ENCODE peak calls at places on chromosomes 3 and 15, in ten cellular contexts. X, D, U, R, M, S, F, K, V and I are unnamed samples.

GRCh38 chr3:191499307-191500125 is 38.6 kb downstream of the PYDC2 start:
- DNase-seq in U (peak; percentile 40), R (no peak), F (peak; percentile 41), M (no peak), S (peak; percentile 51), D (no peak), K (no peak), X (peak; percentile 73), V (peak; percentile 62), I (no peak)

GRCh38 chr3:184443364-184443763 is 63.5 kb downstream of the CHRD start:
- DNase-seq in K (no peak), R (no peak), X (no peak), M (no peak), V (no peak), F (no peak), S (peak; percentile 65), U (no peak), D (no peak), I (no peak)

GRCh38 chr3:195153121-195153520 is 117.8 kb downstream of the XXYLT1 start:
- DNase-seq in U (peak; percentile 50), D (no peak), F (no peak), R (no peak), V (no peak), K (no peak), X (no peak), M (no peak), S (no peak), I (no peak)

GRCh38 chr3:106628407-106628806 is 748.8 kb upstream of the CCDC54 start:
- DNase-seq in F (peak; percentile 41), S (no peak), X (no peak), U (no peak), R (no peak), D (no peak), V (no peak), M (no peak), K (no peak), I (no peak)

GRCh38 chr15:92749172-92749571 is 93.6 kb upstream of the FAM174B start:
- DNase-seq in D (no peak), X (no peak), S (no peak), K (no peak), M (no peak), U (no peak), F (no peak), R (no peak), V (no peak), I (no peak)

GRCh38 chr3:64141476-64141875 is 83.8 kb downstream of the PRICKLE2 start:
- DNase-seq in V (no peak), S (no peak), M (no peak), R (no peak), X (no peak), F (peak; percentile 44), D (no peak), U (no peak), K (no peak), I (no peak)

GRCh38 chr3:2392981-2393380 is 294.3 kb downstream of the CNTN4 start:
- DNase-seq in M (no peak), X (no peak), D (no peak), K (no peak), F (no peak), S (no peak), R (no peak), V (no peak), U (no peak), I (no peak)

GRCh38 chr3:8702560-8702959 is 31.0 kb upstream of the CAV3 start:
- DNase-seq in V (no peak), U (peak; percentile 32), D (no peak), F (no peak), K (no peak), R (no peak), M (no peak), S (no peak), X (no peak), I (peak; percentile 4)

GRCh38 chr3:32106929-32107362 is 526 bp downstream of the GPD1L start:
- DNase-seq in F (no peak), S (peak; percentile 52), M (no peak), V (peak; percentile 78), U (no peak), K (no peak), D (no peak), X (peak; percentile 79), R (no peak), I (no peak)

GRCh38 chr3:119723022-119723421 is 20.2 kb downstream of the CFAP91 start:
- DNase-seq in F (no peak), V (no peak), D (no peak), U (no peak), X (no peak), K (no peak), M (no peak), R (no peak), S (no peak), I (no peak)

GRCh38 chr3:94004301-94004910 is 24.0 kb downstream of the STX19 start:
- DNase-seq in S (no peak), M (peak; percentile 46), U (no peak), F (peak; percentile 72), K (no peak), X (no peak), R (peak; percentile 37), V (no peak), D (peak; percentile 38), I (peak; percentile 47)

GRCh38 chr3:113287111-113287817 is 75.9 kb downstream of the BOC start:
- DNase-seq in K (no peak), F (peak; percentile 76), R (peak; percentile 71), S (no peak), M (peak; percentile 19), U (no peak), D (peak; percentile 56), X (no peak), V (no peak), I (no peak)

GRCh38 chr3:172034786-172035685 is 4.3 kb upstream of the FNDC3B start:
- DNase-seq in V (peak; percentile 38), K (no peak), S (no peak), X (no peak), R (no peak), M (no peak), D (no peak), U (no peak), F (no peak), I (peak; percentile 31)

GRCh38 chr3:64674591-64675076 is 13.2 kb downstream of the ADAMTS9 start:
- DNase-seq in V (no peak), R (no peak), D (no peak), X (no peak), K (no peak), M (no peak), U (no peak), F (peak; percentile 70), S (no peak), I (no peak)

GRCh38 chr3:157125101-157125500 is 34.8 kb downstream of the CCNL1 start:
- DNase-seq in R (no peak), V (no peak), S (no peak), K (no peak), F (peak; percentile 47), D (no peak), X (no peak), U (no peak), M (no peak), I (no peak)

GRCh38 chr3:114528517-114528916 is 234.7 kb downstream of the TIGIT start:
- DNase-seq in V (no peak), X (no peak), F (no peak), U (no peak), K (no peak), M (no peak), R (no peak), S (no peak), D (no peak), I (no peak)

GRCh38 chr3:51099794-51100542 is 285.1 kb upstream of the MANF start:
- DNase-seq in S (no peak), U (peak; percentile 59), R (peak; percentile 10), V (peak; percentile 70), X (no peak), D (peak; percentile 22), K (peak; percentile 76), F (peak; percentile 26), M (peak; percentile 22), I (peak; percentile 23)

DNA sequence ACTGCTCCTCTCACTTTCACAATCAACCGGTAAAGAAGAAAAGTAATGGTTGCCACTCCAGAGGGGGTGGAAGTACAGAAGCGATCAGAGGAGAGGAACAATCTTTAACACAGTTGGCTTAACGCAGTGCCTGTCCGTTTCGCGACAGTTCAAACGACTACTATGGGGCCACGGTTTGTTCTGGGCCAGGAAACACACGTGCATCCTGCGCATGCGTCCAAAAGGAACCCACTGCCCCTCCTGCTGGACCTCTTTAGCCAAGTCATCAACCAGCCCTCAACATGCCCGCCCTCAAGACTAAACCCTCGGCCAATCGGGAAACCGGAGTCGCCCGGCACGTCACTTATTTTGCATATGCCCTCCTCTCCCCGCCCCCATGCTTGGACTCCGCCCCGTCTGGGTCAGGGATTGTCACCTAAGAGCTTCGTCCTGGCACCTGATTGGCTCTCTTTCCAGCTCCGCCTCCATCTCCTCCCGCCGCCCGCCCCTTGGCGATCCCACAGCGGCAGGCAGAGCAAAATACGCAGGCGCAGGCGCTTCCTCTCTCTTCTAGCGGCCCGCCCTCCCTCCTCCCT is 345 bp upstream of the CDV3 start:
- DNase-seq in R (peak; percentile 100), M (peak; percentile 93), S (peak; percentile 100), U (peak; percentile 100), V (peak; percentile 100), X (peak; percentile 100), F (peak; percentile 100), K (peak; percentile 100), D (peak; percentile 74), I (peak; percentile 93)
- TF ChIP-seq CTCF in R (peak; percentile 6), M (no peak), S (peak; percentile 33), U (no peak), V (no peak), X (no peak), F (no peak), K (no peak), D (no peak), I (peak; percentile 11)

GRCh38 chr3:104257486-104257885 is 1109.2 kb upstream of the ALCAM start:
- DNase-seq in V (no peak), M (no peak), U (no peak), F (no peak), D (no peak), K (peak; percentile 33), X (no peak), R (no peak), S (no peak), I (no peak)
- TF ChIP-seq CTCF in V (no peak), M (no peak), U (no peak), F (no peak), D (no peak), K (no peak), X (no peak), R (no peak), S (no peak), I (no peak)

GRCh38 chr3:46705751-46706572 is 4.8 kb downstream of the TMIE start:
- DNase-seq in K (no peak), U (no peak), F (peak; percentile 40), S (no peak), X (peak; percentile 64), R (peak; percentile 18), V (peak; percentile 3), M (no peak), D (no peak), I (no peak)
- TF ChIP-seq CTCF in K (no peak), U (no peak), F (peak; percentile 7), S (no peak), X (no peak), R (no peak), V (no peak), M (no peak), D (no peak), I (no peak)

DNA sequence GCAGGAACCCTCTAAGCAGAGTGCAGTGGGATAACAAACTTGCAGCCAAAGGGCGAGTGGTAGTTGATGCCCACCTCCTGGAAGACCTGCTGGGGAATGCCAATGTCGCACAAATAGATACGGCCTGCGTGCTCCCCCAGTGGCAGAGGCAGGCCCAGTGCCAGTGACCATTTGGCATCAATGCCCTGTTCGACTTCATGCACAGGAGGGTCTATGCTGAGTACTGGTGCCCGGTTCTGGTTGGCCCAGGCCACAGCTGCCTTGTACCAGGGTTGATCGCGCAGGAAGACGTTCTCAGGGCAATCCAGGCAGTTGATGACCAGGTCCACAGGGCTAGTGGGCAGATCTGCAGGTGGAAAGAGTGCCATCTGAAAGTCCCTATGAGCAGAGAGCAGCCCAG is 17.0 kb downstream of the CLK3 start:
- DNase-seq in F (no peak), S (no peak), U (no peak), K (no peak), M (no peak), D (no peak), R (no peak), V (no peak), X (no peak), I (no peak)
- TF ChIP-seq CTCF in F (no peak), S (no peak), U (no peak), K (no peak), M (no peak), D (no peak), R (no peak), V (no peak), X (no peak), I (no peak)